ENCODE peak calls at places on chromosomes 11 and 22, in five cellular contexts. O, R, M, A and W are unnamed samples.

GRCh38 chr11:64361659-64362058 is 2.7 kb downstream of the RPS6KA4 start:
- DNase-seq in A (no peak), O (no peak), R (no peak), M (no peak), W (no peak)

GRCh38 chr22:36301384-36301828 is 48.5 kb downstream of the APOL1 start:
- DNase-seq in M (peak; percentile 74), R (peak; percentile 78), O (peak; percentile 71), A (peak; percentile 91), W (peak; percentile 64)

GRCh38 chr11:117876049-117876340 is 463 bp downstream of the FXYD6 start:
- DNase-seq in R (no peak), M (no peak), A (no peak), O (no peak), W (no peak)

GRCh38 chr11:6681949-6682348 is 1.2 kb downstream of the MRPL17 start:
- DNase-seq in A (no peak), R (no peak), O (peak; percentile 53), M (peak; percentile 8), W (no peak)

GRCh38 chr11:43933608-43934358 is 8.7 kb upstream of the C11orf96 start:
- DNase-seq in M (no peak), A (no peak), O (peak; percentile 70), R (no peak), W (no peak)

GRCh38 chr22:37476389-37477329 is 9.5 kb downstream of the MFNG start:
- DNase-seq in O (no peak), A (no peak), R (no peak), M (no peak), W (no peak)

GRCh38 chr11:29300441-29300840 is 716.4 kb downstream of the KCNA4 start:
- DNase-seq in R (no peak), M (peak; percentile 85), O (peak; percentile 72), A (peak; percentile 37), W (no peak)

GRCh38 chr11:82038151-82038550 is 695.5 kb downstream of the FAM181B start:
- DNase-seq in M (no peak), A (no peak), R (no peak), O (no peak), W (no peak)

GRCh38 chr11:61498767-61499341 is 9.7 kb upstream of the LRRC10B start:
- DNase-seq in A (no peak), M (no peak), R (no peak), O (no peak), W (no peak)

GRCh38 chr11:34366522-34366921 is 8.7 kb upstream of the ABTB2 start:
- DNase-seq in M (peak; percentile 70), A (peak; percentile 56), O (no peak), R (peak; percentile 60), W (peak; percentile 31)

GRCh38 chr11:65417221-65417701 is 5.3 kb upstream of the NEAT1 start:
- DNase-seq in A (no peak), R (no peak), O (peak; percentile 30), M (no peak), W (no peak)

GRCh38 chr22:21949569-21949918 is 3.1 kb downstream of the PPM1F start:
- DNase-seq in M (no peak), R (no peak), O (no peak), A (no peak), W (no peak)
- H3K4me2 ChIP-seq in M (no peak overlapping the region), R (no peak overlapping the region), O (no peak overlapping the region), A (no peak overlapping the region), W (no peak overlapping the region)

GRCh38 chr11:57645716-57646085 is 4.0 kb downstream of the YPEL4 start:
- DNase-seq in O (no peak), A (peak; percentile 32), R (no peak), M (no peak), W (no peak)

GRCh38 chr11:57644748-57645715 is 4.7 kb downstream of the YPEL4 start:
- DNase-seq in A (peak; percentile 97), M (peak; percentile 88), O (peak; percentile 78), R (peak; percentile 76), W (peak; percentile 60)

GRCh38 chr11:57646756-57647303 is 2.9 kb downstream of the YPEL4 start:
- DNase-seq in A (peak; percentile 61), O (no peak), M (no peak), R (no peak), W (no peak)

GRCh38 chr11:57647368-57647767 is 2.3 kb downstream of the YPEL4 start:
- DNase-seq in A (peak; percentile 59), O (peak; percentile 41), M (no peak), R (no peak), W (no peak)

DNA sequence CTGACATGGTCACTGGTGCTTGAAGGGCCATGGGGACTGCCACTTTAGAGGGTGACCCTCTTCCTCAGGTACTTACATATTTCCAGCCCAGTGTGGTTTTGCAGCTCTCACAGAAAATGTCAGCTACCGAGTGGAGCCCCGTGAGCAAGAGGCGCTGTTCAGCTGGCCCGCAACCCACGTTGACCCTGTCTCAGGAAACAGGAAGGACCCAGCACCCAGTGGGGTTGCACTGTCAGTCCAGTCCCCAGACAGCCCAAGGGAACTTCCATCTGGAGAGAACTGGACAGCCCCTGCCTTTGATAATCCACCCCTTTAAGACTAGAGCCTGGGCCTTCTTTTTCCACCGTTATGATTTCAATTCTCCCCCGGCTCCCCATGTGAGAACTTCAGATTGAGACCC is 3.5 kb downstream of the YPEL4 start:
- DNase-seq in M (no peak), O (no peak), R (no peak), A (no peak), W (no peak)
- H3F3A ChIP-seq in M (no peaks in the 10 kb centered on the region), O (peaks cover 34% of the 10 kb centered on the region), R (peaks cover 10% of the 10 kb centered on the region), A (peaks cover 75% of the 10 kb centered on the region), W (no peaks in the 10 kb centered on the region)

DNA sequence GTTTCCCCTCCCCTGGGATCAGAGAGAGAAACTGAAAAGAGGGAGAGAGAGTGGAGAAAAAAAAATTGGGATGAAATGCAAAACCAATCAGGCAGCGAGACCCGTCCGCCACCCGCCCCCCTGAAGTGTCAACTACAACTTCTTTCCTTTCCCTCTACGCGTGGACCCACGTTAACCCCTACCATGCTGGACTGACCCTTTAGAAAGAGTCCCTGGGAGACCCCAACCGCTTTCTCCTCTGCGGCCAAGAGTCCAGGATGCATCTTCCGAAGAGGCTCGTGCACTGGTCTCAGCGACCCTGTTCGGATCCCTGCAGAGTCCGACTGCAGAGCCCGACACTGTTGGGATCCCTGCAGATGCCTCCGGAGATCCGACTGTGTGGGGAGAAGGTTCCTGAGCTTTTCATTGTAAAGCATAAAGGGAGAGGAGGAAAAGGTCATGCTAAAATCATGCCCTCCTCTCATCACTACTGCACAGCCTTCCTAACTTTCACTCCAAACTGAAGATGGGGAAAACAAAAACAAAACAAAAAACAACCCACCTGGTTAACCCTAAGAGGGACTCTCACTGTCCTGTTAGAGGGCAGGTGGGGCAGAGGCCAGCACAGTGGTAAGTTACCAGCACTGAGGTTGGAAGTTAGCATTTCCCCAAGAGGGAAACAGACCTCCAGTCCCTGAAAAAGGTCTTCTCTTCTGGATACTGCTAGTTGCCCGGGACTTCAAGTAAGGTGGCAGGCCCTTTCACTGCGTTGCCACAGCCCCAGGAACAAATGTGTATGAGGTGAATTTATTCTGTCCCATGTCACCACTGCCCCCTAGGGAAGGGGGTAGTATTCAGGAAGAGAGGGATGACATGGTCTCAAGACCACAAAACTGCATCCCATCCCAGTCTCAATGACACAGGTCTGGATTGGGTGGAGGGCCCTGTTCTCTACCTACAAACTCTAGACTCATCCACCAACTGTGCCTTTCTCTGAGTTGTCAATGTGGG is 578 bp upstream of the ADAMTS8 start:
- DNase-seq in R (no peak), A (peak; percentile 41), O (no peak), M (no peak), W (no peak)
- TF ChIP-seq EZH2 in R (peak; percentile 67), A (peak; percentile 12), O (peak; percentile 72), M (peak; percentile 32), W (peak; percentile 63)

GRCh38 chr22:23215294-23216204 is 35.2 kb downstream of the BCR start:
- DNase-seq in O (peak; percentile 40), M (peak; percentile 46), R (no peak), A (no peak), W (peak; percentile 29)
- H3K4me2 ChIP-seq in O (peak overlapping the region; percentile 13), M (peak overlapping the region; percentile 39), R (no peak overlapping the region), A (no peak overlapping the region), W (peak overlapping the region; percentile 60)

DNA sequence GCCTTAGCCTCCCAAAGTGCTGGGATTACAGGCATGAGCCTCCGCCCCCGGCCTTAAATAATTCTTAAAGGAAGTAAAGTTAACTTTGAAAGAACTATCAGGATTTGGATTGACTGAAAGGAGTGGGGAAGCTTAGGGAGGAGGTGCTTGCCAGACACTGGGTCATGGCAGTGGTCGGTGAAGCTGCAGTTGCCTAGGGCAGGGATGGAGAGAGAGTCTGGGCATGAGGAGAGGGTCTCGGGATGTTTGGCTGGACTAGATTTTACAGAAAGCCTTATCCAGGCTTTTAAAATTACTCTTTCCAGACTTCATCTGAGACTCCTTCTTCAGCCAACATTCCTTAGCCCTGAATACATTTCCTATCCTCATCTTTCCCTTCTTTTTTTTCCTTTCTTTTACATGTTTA is 520 bp upstream of the NNMT start:
- DNase-seq in O (peak; percentile 78), A (no peak), R (no peak), M (no peak), W (no peak)
- H3F3A ChIP-seq in O (peaks cover 87% of the 10 kb centered on the region), A (no peaks in the 10 kb centered on the region), R (no peaks in the 10 kb centered on the region), M (peaks cover 7% of the 10 kb centered on the region), W (no peaks in the 10 kb centered on the region)

GRCh38 chr11:129637473-129637872 is 178.2 kb upstream of the TMEM45B start:
- DNase-seq in M (peak; percentile 74), R (no peak), A (no peak), O (peak; percentile 17), W (peak; percentile 71)
- TF ChIP-seq EZH2 in M (no peak), R (no peak), A (no peak), O (no peak), W (no peak)

GRCh38 chr11:126311464-126312291 is 7.8 kb downstream of the DCPS start:
- DNase-seq in M (no peak), R (peak; percentile 84), O (no peak), A (no peak), W (no peak)
- H3K4me2 ChIP-seq in M (no peak overlapping the region), R (peak overlapping the region; percentile 43), O (no peak overlapping the region), A (no peak overlapping the region), W (no peak overlapping the region)